ENCODE peak calls at places on chromosomes 11 and 22, in four cellular contexts. One of them, this sample, is unnamed.

GRCh38 chr22:32255726-32256125 is 579 bp upstream of the SLC5A4 start:
- DNase-seq in memory B cell: no peak
- DNase-seq in posterior cingulate gyrus: no peak
- DNase-seq in LoVo: no peak
- DNase-seq in this sample: no peak

GRCh38 chr11:132961453-132961852 is 570.8 kb downstream of the OPCML start:
- DNase-seq in LoVo: no peak
- DNase-seq in posterior cingulate gyrus: no peak
- DNase-seq in memory B cell: no peak
- DNase-seq in this sample: no peak

GRCh38 chr11:134464981-134465730 is 53.1 kb upstream of the B3GAT1 start:
- DNase-seq in memory B cell: no peak
- DNase-seq in posterior cingulate gyrus: no peak
- DNase-seq in LoVo: no peak
- DNase-seq in this sample: no peak

GRCh38 chr22:30492144-30492543 is 13.4 kb downstream of the SEC14L4 start:
- DNase-seq in LoVo: no peak
- DNase-seq in memory B cell: no peak
- DNase-seq in posterior cingulate gyrus: no peak
- DNase-seq in this sample: no peak

GRCh38 chr11:77184136-77184860 is 56.3 kb downstream of the MYO7A start:
- DNase-seq in LoVo: no peak
- DNase-seq in memory B cell: no peak
- DNase-seq in posterior cingulate gyrus: no peak
- DNase-seq in this sample: no peak

GRCh38 chr22:22887621-22888503 is at the start of gene IGLL5:
- DNase-seq in memory B cell: no peak
- DNase-seq in posterior cingulate gyrus: no peak
- DNase-seq in LoVo: no peak
- DNase-seq in this sample: no peak

GRCh38 chr11:73173755-73174494 is 31.8 kb upstream of the FCHSD2 start:
- DNase-seq in memory B cell: no peak
- DNase-seq in LoVo: no peak
- DNase-seq in posterior cingulate gyrus: no peak
- DNase-seq in this sample: no peak

GRCh38 chr22:38758276-38758945 is 2.6 kb upstream of the SUN2 start:
- DNase-seq in memory B cell: no peak
- DNase-seq in LoVo: no peak
- DNase-seq in posterior cingulate gyrus: no peak
- DNase-seq in this sample: no peak

GRCh38 chr22:31036671-31037550 is 44.2 kb upstream of the SMTN start:
- DNase-seq in LoVo: peak
- DNase-seq in posterior cingulate gyrus: no peak
- DNase-seq in memory B cell: no peak
- DNase-seq in this sample: peak

GRCh38 chr11:112584674-112585073 is 324.0 kb upstream of the PLET1 start:
- DNase-seq in memory B cell: no peak
- DNase-seq in LoVo: no peak
- DNase-seq in posterior cingulate gyrus: no peak
- DNase-seq in this sample: peak

GRCh38 chr22:44928711-44929347 is 81.0 kb downstream of the PHF21B start:
- DNase-seq in posterior cingulate gyrus: peak
- DNase-seq in LoVo: no peak
- DNase-seq in memory B cell: no peak
- DNase-seq in this sample: no peak

GRCh38 chr22:25929479-25929878 is 187.5 kb downstream of the MYO18B start:
- DNase-seq in posterior cingulate gyrus: no peak
- DNase-seq in memory B cell: no peak
- DNase-seq in LoVo: no peak
- DNase-seq in this sample: no peak

GRCh38 chr11:120260616-120261015 is 20.7 kb downstream of the POU2F3 start:
- DNase-seq in memory B cell: no peak
- DNase-seq in posterior cingulate gyrus: no peak
- DNase-seq in LoVo: no peak
- DNase-seq in this sample: no peak

GRCh38 chr11:45847908-45848316 is 637 bp downstream of the CRY2 start:
- DNase-seq in posterior cingulate gyrus: no peak
- DNase-seq in LoVo: peak
- DNase-seq in memory B cell: no peak
- DNase-seq in this sample: peak

GRCh38 chr11:118928870-118929495 is 3.3 kb upstream of the BCL9L start:
- DNase-seq in posterior cingulate gyrus: peak
- DNase-seq in LoVo: peak
- DNase-seq in memory B cell: no peak
- DNase-seq in this sample: peak

GRCh38 chr11:15148181-15148580 is 33.5 kb downstream of the INSC start:
- DNase-seq in memory B cell: no peak
- DNase-seq in LoVo: no peak
- DNase-seq in posterior cingulate gyrus: no peak
- DNase-seq in this sample: no peak

GRCh38 chr11:87097582-87097981 is 59.8 kb downstream of the TMEM135 start:
- DNase-seq in memory B cell: no peak
- DNase-seq in LoVo: peak
- DNase-seq in posterior cingulate gyrus: no peak
- DNase-seq in this sample: peak

GRCh38 chr11:23311986-23312940 is 452.0 kb upstream of the CCDC179 start:
- DNase-seq in posterior cingulate gyrus: no peak
- DNase-seq in memory B cell: no peak
- DNase-seq in LoVo: no peak
- DNase-seq in this sample: no peak

GRCh38 chr11:961921-962320 is 36.3 kb downstream of the AP2A2 start:
- DNase-seq in memory B cell: no peak
- DNase-seq in posterior cingulate gyrus: no peak
- DNase-seq in LoVo: no peak
- DNase-seq in this sample: no peak

GRCh38 chr11:72221386-72221785 is 3.2 kb upstream of the INPPL1 start:
- DNase-seq in posterior cingulate gyrus: no peak
- DNase-seq in LoVo: no peak
- DNase-seq in memory B cell: no peak
- DNase-seq in this sample: no peak

GRCh38 chr22:32661296-32661695 is 140.2 kb upstream of the TIMP3 start:
- DNase-seq in memory B cell: no peak
- DNase-seq in posterior cingulate gyrus: no peak
- DNase-seq in LoVo: no peak
- DNase-seq in this sample: peak

GRCh38 chr11:119433369-119433749 is 10.4 kb upstream of the THY1 start:
- DNase-seq in LoVo: no peak
- DNase-seq in posterior cingulate gyrus: no peak
- DNase-seq in memory B cell: no peak
- DNase-seq in this sample: peak

GRCh38 chr11:2088746-2089535 is 50.2 kb downstream of the IGF2 start:
- DNase-seq in posterior cingulate gyrus: peak
- DNase-seq in LoVo: no peak
- DNase-seq in memory B cell: no peak
- DNase-seq in this sample: no peak

GRCh38 chr11:20022363-20023081 is 137.8 kb downstream of the DBX1 start:
- DNase-seq in posterior cingulate gyrus: no peak
- DNase-seq in LoVo: no peak
- DNase-seq in memory B cell: no peak
- DNase-seq in this sample: no peak

GRCh38 chr11:87466228-87466627 is 428.5 kb downstream of the TMEM135 start:
- DNase-seq in posterior cingulate gyrus: no peak
- DNase-seq in LoVo: no peak
- DNase-seq in memory B cell: no peak
- DNase-seq in this sample: no peak

GRCh38 chr22:48444320-48445112 is 1383.2 kb downstream of the BRD1 start:
- DNase-seq in posterior cingulate gyrus: no peak
- DNase-seq in LoVo: no peak
- DNase-seq in memory B cell: peak
- DNase-seq in this sample: no peak

GRCh38 chr11:128207861-128208321 is 379.5 kb downstream of the ETS1 start:
- DNase-seq in memory B cell: no peak
- DNase-seq in posterior cingulate gyrus: no peak
- DNase-seq in LoVo: peak
- DNase-seq in this sample: peak

GRCh38 chr11:106101797-106102196 is 24.3 kb downstream of the AASDHPPT start:
- DNase-seq in LoVo: no peak
- DNase-seq in posterior cingulate gyrus: no peak
- DNase-seq in memory B cell: no peak
- DNase-seq in this sample: no peak

GRCh38 chr22:46272762-46273431 is 5.1 kb downstream of the TTC38 start:
- DNase-seq in memory B cell: no peak
- DNase-seq in LoVo: no peak
- DNase-seq in posterior cingulate gyrus: no peak
- DNase-seq in this sample: no peak

GRCh38 chr11:13944801-13945505 is 17.6 kb upstream of the SPON1 start:
- DNase-seq in posterior cingulate gyrus: no peak
- DNase-seq in memory B cell: no peak
- DNase-seq in LoVo: no peak
- DNase-seq in this sample: no peak

GRCh38 chr11:1946812-1947480 is at the start of gene MRPL23:
- DNase-seq in posterior cingulate gyrus: no peak
- DNase-seq in LoVo: no peak
- DNase-seq in memory B cell: peak
- DNase-seq in this sample: no peak

GRCh38 chr22:39493759-39494158 is 8.3 kb upstream of the MIEF1 start:
- DNase-seq in LoVo: no peak
- DNase-seq in memory B cell: no peak
- DNase-seq in posterior cingulate gyrus: no peak
- DNase-seq in this sample: no peak

GRCh38 chr11:3093281-3094191 is 36.3 kb upstream of the CARS1 start:
- DNase-seq in posterior cingulate gyrus: no peak
- DNase-seq in memory B cell: no peak
- DNase-seq in LoVo: no peak
- DNase-seq in this sample: no peak

GRCh38 chr11:12182650-12183511 is 72.5 kb downstream of the MICAL2 start:
- DNase-seq in LoVo: peak
- DNase-seq in memory B cell: no peak
- DNase-seq in posterior cingulate gyrus: no peak
- DNase-seq in this sample: peak

GRCh38 chr11:99098258-99098657 is 77.5 kb downstream of the CNTN5 start:
- DNase-seq in memory B cell: no peak
- DNase-seq in LoVo: no peak
- DNase-seq in posterior cingulate gyrus: no peak
- DNase-seq in this sample: no peak

GRCh38 chr11:118401151-118401879 is at the start of gene ATP5MG:
- DNase-seq in LoVo: peak
- DNase-seq in posterior cingulate gyrus: peak
- DNase-seq in memory B cell: peak
- DNase-seq in this sample: peak

This sample was measured in RWPE1.